ENCODE peak calls at places on chromosomes 5 and 9, in four cellular contexts. B is BJ, O is Peyer's patch, Z is astrocyte. R is an unnamed sample.

GRCh38 chr5:76283670-76284069 is 119.4 kb upstream of the IQGAP2 start:
- DNase-seq in B (no peak), Z (no peak), O (no peak), R (no peak)

GRCh38 chr5:100505984-100506670 is 29.0 kb upstream of the FAM174A start:
- DNase-seq in B (peak; percentile 6), Z (peak; percentile 82), O (no peak), R (no peak)

GRCh38 chr9:20707708-20708107 is 23.6 kb downstream of the FOCAD start:
- DNase-seq in B (no peak), Z (no peak), O (no peak), R (no peak)

GRCh38 chr9:87113892-87114291 is 166.6 kb upstream of the GAS1 start:
- DNase-seq in O (no peak), Z (no peak), B (no peak), R (no peak)

GRCh38 chr9:20314981-20315380 is 307.3 kb downstream of the MLLT3 start:
- DNase-seq in O (no peak), B (no peak), Z (no peak), R (peak; percentile 2)

GRCh38 chr5:72107874-72108199 is 562 bp downstream of the MAP1B start:
- DNase-seq in B (no peak), O (no peak), Z (no peak), R (no peak)

GRCh38 chr9:8783999-8784398 is 984.4 kb upstream of the DMAC1 start:
- DNase-seq in O (no peak), B (no peak), Z (no peak), R (no peak)

GRCh38 chr9:127562841-127563523 is 49.1 kb upstream of the STXBP1 start:
- DNase-seq in B (no peak), O (no peak), Z (peak; percentile 76), R (no peak)

GRCh38 chr5:6868816-6869215 is 155.6 kb downstream of the TENT4A start:
- DNase-seq in B (no peak), Z (no peak), O (no peak), R (peak; percentile 63)

GRCh38 chr5:10719965-10720364 is 41.1 kb downstream of the DAP start:
- DNase-seq in O (peak; percentile 57), B (peak; percentile 80), Z (peak; percentile 95), R (no peak)

GRCh38 chr5:74392698-74393431 is 247.7 kb downstream of the ENC1 start:
- DNase-seq in B (no peak), O (no peak), Z (peak; percentile 57), R (no peak)

GRCh38 chr5:180084638-180085561 is 13.3 kb upstream of the RNF130 start:
- DNase-seq in B (no peak), Z (no peak), O (peak; percentile 69), R (no peak)

GRCh38 chr5:175531361-175531760 is 53.0 kb downstream of the SFXN1 start:
- DNase-seq in Z (no peak), O (no peak), B (no peak), R (no peak)

GRCh38 chr5:66830636-66831035 is 234.4 kb downstream of the MAST4 start:
- DNase-seq in Z (no peak), B (no peak), O (no peak), R (no peak)

GRCh38 chr5:152274206-152274605 is 130.9 kb downstream of the NMUR2 start:
- DNase-seq in Z (no peak), O (no peak), B (no peak), R (no peak)

GRCh38 chr5:112634166-112634565 is 103.5 kb upstream of the APC start:
- DNase-seq in Z (no peak), B (no peak), O (no peak), R (no peak)

GRCh38 chr5:9765421-9765820 is 135.3 kb upstream of the TAS2R1 start:
- DNase-seq in Z (peak; percentile 31), B (peak; percentile 83), O (no peak), R (no peak)

GRCh38 chr5:123080215-123080614 is 8.8 kb upstream of the PRDM6 start:
- DNase-seq in B (no peak), O (no peak), Z (no peak), R (no peak)

GRCh38 chr5:1402611-1403255 is 42.5 kb downstream of the SLC6A3 start:
- DNase-seq in B (no peak), Z (no peak), O (no peak), R (no peak)

GRCh38 chr9:77402286-77402685 is 225.0 kb downstream of the VPS13A start:
- DNase-seq in Z (no peak), O (no peak), B (no peak), R (no peak)

GRCh38 chr5:145244788-145245187 is 590.4 kb downstream of the PRELID2 start:
- DNase-seq in B (peak; percentile 13), O (no peak), Z (peak; percentile 14), R (no peak)

GRCh38 chr9:135080286-135081263 is 6.9 kb upstream of the OLFM1 start:
- DNase-seq in O (peak; percentile 29), B (no peak), Z (no peak), R (no peak)

GRCh38 chr5:54570923-54571322 is 53.4 kb downstream of the SNX18 start:
- DNase-seq in O (no peak), B (no peak), Z (peak; percentile 82), R (no peak)

GRCh38 chr9:5791870-5792269 is 41.0 kb downstream of the ERMP1 start:
- DNase-seq in B (no peak), Z (no peak), O (no peak), R (no peak)

GRCh38 chr5:1537166-1538154 is 13.7 kb upstream of the LPCAT1 start:
- DNase-seq in Z (no peak), O (peak; percentile 47), B (no peak), R (peak; percentile 38)

GRCh38 chr5:170752257-170753215 is 31.0 kb upstream of the GABRP start:
- DNase-seq in Z (no peak), O (peak; percentile 32), B (no peak), R (no peak)

GRCh38 chr5:9197881-9198260 is 348.0 kb downstream of the SEMA5A start:
- DNase-seq in B (no peak), Z (peak; percentile 61), O (no peak), R (no peak)

GRCh38 chr5:173891367-173891766 is 3.2 kb downstream of the CPEB4 start:
- DNase-seq in O (no peak), B (no peak), Z (no peak), R (no peak)

GRCh38 chr9:114452219-114453169 is 52.8 kb downstream of the WHRN start:
- DNase-seq in O (peak; percentile 83), B (no peak), Z (no peak), R (no peak)

GRCh38 chr9:129717991-129718390 is 34.9 kb downstream of the PTGES start:
- DNase-seq in Z (no peak), B (no peak), O (no peak), R (no peak)

DNA sequence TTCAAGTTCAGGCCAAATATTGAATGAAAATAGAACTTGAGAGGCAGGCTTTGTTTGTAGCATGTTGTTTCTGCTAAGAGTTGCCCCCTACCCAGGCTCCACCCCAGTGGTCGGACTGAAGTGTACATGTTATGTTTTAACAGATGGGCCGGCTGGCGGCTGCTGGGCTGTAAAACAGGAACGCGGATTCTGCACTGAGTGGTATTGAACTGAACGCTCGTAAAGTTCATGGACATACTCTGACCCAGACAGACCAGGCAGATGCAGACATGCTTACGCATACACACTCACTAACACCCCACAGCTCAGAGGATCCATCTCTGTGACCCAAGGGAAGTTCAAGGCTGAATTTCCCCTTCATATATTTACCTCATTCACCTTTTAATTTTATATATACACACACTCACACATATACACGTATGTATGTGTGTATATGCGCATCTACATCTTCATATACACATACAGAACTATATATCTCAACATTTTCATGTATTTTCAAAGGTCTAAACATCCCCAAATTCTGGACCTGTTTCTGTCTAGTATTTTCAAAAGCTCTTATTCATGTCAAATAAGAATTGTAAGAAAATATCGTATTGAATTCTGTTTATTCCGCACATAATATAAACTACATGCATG is 1.4 kb downstream of the MARCHF3 start:
- DNase-seq in Z (no peak), B (no peak), O (peak; percentile 64), R (no peak)
- TF ChIP-seq CTCF in Z (no peak), B (no peak), O (no peak), R (no peak)

DNA sequence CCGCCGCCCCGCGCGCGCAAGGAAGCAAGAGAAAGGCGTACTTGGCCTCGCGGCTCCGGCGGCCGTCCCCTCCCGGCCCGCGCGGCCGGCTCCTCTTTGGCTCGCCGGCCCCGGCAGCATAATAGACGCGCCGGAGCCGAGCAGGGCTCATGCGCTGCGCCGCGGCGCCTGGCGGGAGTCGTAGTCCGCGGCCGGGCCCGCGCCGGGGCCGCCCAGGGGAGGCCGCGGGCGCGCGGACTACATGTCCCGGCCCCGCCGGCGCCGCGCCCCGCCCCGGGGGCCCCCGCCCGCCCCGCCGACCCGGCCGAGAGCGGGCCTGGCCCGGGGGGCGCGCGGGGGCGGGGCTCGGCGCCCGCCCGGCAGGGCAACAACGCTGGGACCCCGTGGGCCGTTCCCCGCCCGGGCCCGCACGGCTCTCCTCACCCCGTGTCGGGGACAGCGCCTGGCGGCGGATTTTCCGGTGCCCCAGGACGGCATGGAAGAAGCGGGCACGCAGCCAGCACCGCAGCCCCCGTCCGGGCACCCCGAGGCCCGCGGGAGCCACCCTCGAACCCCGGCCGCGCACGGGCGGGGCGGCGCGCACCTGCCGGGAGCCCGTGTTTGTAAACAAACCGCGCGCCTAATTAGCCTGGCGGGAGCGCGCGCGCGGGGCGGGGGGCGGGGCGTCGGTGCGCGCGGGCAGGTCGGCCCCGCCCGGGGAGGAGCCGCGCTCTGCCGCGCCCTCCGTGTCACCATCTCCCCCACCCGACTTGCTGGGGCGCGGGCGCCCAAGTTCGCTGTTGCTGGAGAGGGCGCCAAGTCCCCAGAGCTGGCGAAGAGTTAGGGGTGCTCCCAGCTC is at the start of gene BRD3:
- DNase-seq in O (peak; percentile 94), Z (peak; percentile 77), B (peak; percentile 28), R (peak; percentile 92)
- TF ChIP-seq CTCF in O (no peak), Z (no peak), B (no peak), R (peak; percentile 10)

DNA sequence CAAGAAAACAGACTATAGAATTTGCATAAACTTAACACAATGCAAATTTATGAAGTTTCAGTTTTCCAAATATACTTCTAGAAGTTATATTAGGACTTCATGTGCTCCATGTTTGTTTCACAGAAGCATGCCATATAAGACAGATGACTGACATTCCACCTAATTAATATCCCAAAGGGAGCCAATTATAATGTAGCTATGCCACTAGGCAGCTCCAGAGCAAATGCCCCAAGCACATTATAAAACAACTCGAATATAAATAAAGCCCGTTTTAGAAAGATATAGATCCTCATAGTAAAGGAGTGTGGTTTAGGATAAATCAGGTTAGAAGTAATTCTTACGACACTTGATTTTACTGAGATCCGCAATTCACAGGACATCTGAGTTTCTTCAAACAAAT is 8.9 kb downstream of the DROSHA start:
- DNase-seq in O (no peak), B (no peak), Z (no peak), R (no peak)
- TF ChIP-seq CTCF in O (no peak), B (no peak), Z (no peak), R (no peak)

GRCh38 chr5:53364098-53364497 is 116.3 kb upstream of the FST start:
- DNase-seq in O (no peak), B (no peak), Z (no peak), R (no peak)
- TF ChIP-seq CTCF in O (no peak), B (no peak), Z (no peak), R (no peak)